ENCODE peak calls at places on chromosomes 7 and 10, in six cellular contexts. One of them, this sample, is unnamed.

GRCh38 chr7:95684037-95684436 is 87.7 kb upstream of the PDK4 start:
- DNase-seq in A673: peak; percentile 51
- DNase-seq in AG09309: no peak
- DNase-seq in BJ: no peak
- DNase-seq in SK-N-MC: no peak
- DNase-seq in HepG2: peak; percentile 21
- DNase-seq in this sample: no peak

GRCh38 chr7:22346383-22347107 is 10.4 kb downstream of the RAPGEF5 start:
- DNase-seq in A673: no peak
- DNase-seq in AG09309: no peak
- DNase-seq in BJ: no peak
- DNase-seq in SK-N-MC: no peak
- DNase-seq in HepG2: peak; percentile 74
- DNase-seq in this sample: no peak

GRCh38 chr10:124763267-124763666 is 19.1 kb upstream of the FAM53B start:
- DNase-seq in A673: no peak
- DNase-seq in AG09309: no peak
- DNase-seq in BJ: no peak
- DNase-seq in SK-N-MC: no peak
- DNase-seq in HepG2: no peak
- DNase-seq in this sample: no peak

GRCh38 chr10:5971886-5972285 is 5.5 kb downstream of the IL15RA start:
- DNase-seq in A673: no peak
- DNase-seq in AG09309: no peak
- DNase-seq in BJ: no peak
- DNase-seq in SK-N-MC: no peak
- DNase-seq in HepG2: no peak
- DNase-seq in this sample: no peak

GRCh38 chr7:11552676-11553075 is 279.3 kb downstream of the THSD7A start:
- DNase-seq in A673: peak; percentile 54
- DNase-seq in AG09309: no peak
- DNase-seq in BJ: no peak
- DNase-seq in SK-N-MC: no peak
- DNase-seq in HepG2: no peak
- DNase-seq in this sample: no peak

GRCh38 chr10:127875916-127876315 is 16.8 kb downstream of the CLRN3 start:
- DNase-seq in A673: no peak
- DNase-seq in AG09309: no peak
- DNase-seq in BJ: no peak
- DNase-seq in SK-N-MC: no peak
- DNase-seq in HepG2: no peak
- DNase-seq in this sample: no peak

GRCh38 chr10:73647211-73647874 is 6.1 kb upstream of the MYOZ1 start:
- DNase-seq in A673: peak; percentile 87
- DNase-seq in AG09309: no peak
- DNase-seq in BJ: no peak
- DNase-seq in SK-N-MC: no peak
- DNase-seq in HepG2: no peak
- DNase-seq in this sample: no peak

GRCh38 chr10:131320860-131321604 is 9.5 kb upstream of the TCERG1L start:
- DNase-seq in A673: no peak
- DNase-seq in AG09309: no peak
- DNase-seq in BJ: no peak
- DNase-seq in SK-N-MC: no peak
- DNase-seq in HepG2: no peak
- DNase-seq in this sample: no peak

GRCh38 chr10:63819753-63820347 is 298.6 kb downstream of the REEP3 start:
- DNase-seq in A673: peak; percentile 82
- DNase-seq in AG09309: peak; percentile 44
- DNase-seq in BJ: peak; percentile 18
- DNase-seq in SK-N-MC: peak; percentile 32
- DNase-seq in HepG2: peak; percentile 33
- DNase-seq in this sample: peak; percentile 32

GRCh38 chr10:120897343-120897742 is 46.2 kb downstream of the WDR11 start:
- DNase-seq in A673: peak; percentile 47
- DNase-seq in AG09309: no peak
- DNase-seq in BJ: no peak
- DNase-seq in SK-N-MC: no peak
- DNase-seq in HepG2: peak; percentile 44
- DNase-seq in this sample: peak; percentile 13

GRCh38 chr10:131824371-131825149 is 76.2 kb upstream of the PPP2R2D start:
- DNase-seq in A673: no peak
- DNase-seq in AG09309: no peak
- DNase-seq in BJ: no peak
- DNase-seq in SK-N-MC: no peak
- DNase-seq in HepG2: no peak
- DNase-seq in this sample: no peak

GRCh38 chr7:128005117-128005516 is 26.1 kb downstream of the LRRC4 start:
- DNase-seq in A673: no peak
- DNase-seq in AG09309: no peak
- DNase-seq in BJ: no peak
- DNase-seq in SK-N-MC: no peak
- DNase-seq in HepG2: no peak
- DNase-seq in this sample: no peak

GRCh38 chr7:77985974-77986339 is 187.4 kb downstream of the PHTF2 start:
- DNase-seq in A673: peak; percentile 93
- DNase-seq in AG09309: no peak
- DNase-seq in BJ: no peak
- DNase-seq in SK-N-MC: peak; percentile 40
- DNase-seq in HepG2: no peak
- DNase-seq in this sample: peak; percentile 32

GRCh38 chr10:132563485-132564248 is 26.1 kb downstream of the INPP5A start:
- DNase-seq in A673: no peak
- DNase-seq in AG09309: peak; percentile 25
- DNase-seq in BJ: no peak
- DNase-seq in SK-N-MC: no peak
- DNase-seq in HepG2: no peak
- DNase-seq in this sample: no peak

GRCh38 chr7:50869108-50869716 is 86.5 kb upstream of the GRB10 start:
- DNase-seq in A673: no peak
- DNase-seq in AG09309: peak; percentile 50
- DNase-seq in BJ: peak; percentile 59
- DNase-seq in SK-N-MC: no peak
- DNase-seq in HepG2: peak; percentile 8
- DNase-seq in this sample: peak; percentile 64

GRCh38 chr10:75540357-75541335 is 109.2 kb downstream of the LRMDA start:
- DNase-seq in A673: no peak
- DNase-seq in AG09309: no peak
- DNase-seq in BJ: no peak
- DNase-seq in SK-N-MC: no peak
- DNase-seq in HepG2: no peak
- DNase-seq in this sample: no peak

GRCh38 chr7:21967500-21968099 is 21.9 kb upstream of the CDCA7L start:
- DNase-seq in A673: peak; percentile 68
- DNase-seq in AG09309: no peak
- DNase-seq in BJ: no peak
- DNase-seq in SK-N-MC: no peak
- DNase-seq in HepG2: no peak
- DNase-seq in this sample: no peak

GRCh38 chr10:71222541-71223364 is 10.4 kb downstream of the UNC5B start:
- DNase-seq in A673: no peak
- DNase-seq in AG09309: no peak
- DNase-seq in BJ: no peak
- DNase-seq in SK-N-MC: no peak
- DNase-seq in HepG2: no peak
- DNase-seq in this sample: no peak

GRCh38 chr10:42969909-42970308 is 107.0 kb upstream of the RET start:
- DNase-seq in A673: no peak
- DNase-seq in AG09309: no peak
- DNase-seq in BJ: no peak
- DNase-seq in SK-N-MC: no peak
- DNase-seq in HepG2: no peak
- DNase-seq in this sample: no peak

GRCh38 chr10:80480852-80481251 is 26.7 kb downstream of the TSPAN14 start:
- DNase-seq in A673: no peak
- DNase-seq in AG09309: no peak
- DNase-seq in BJ: no peak
- DNase-seq in SK-N-MC: no peak
- DNase-seq in HepG2: no peak
- DNase-seq in this sample: no peak

GRCh38 chr10:69179089-69179742 is 818 bp upstream of the SUPV3L1 start:
- DNase-seq in A673: no peak
- DNase-seq in AG09309: peak; percentile 5
- DNase-seq in BJ: no peak
- DNase-seq in SK-N-MC: no peak
- DNase-seq in HepG2: no peak
- DNase-seq in this sample: no peak

GRCh38 chr10:5975641-5976473 is 1.5 kb downstream of the IL15RA start:
- DNase-seq in A673: no peak
- DNase-seq in AG09309: no peak
- DNase-seq in BJ: no peak
- DNase-seq in SK-N-MC: no peak
- DNase-seq in HepG2: no peak
- DNase-seq in this sample: no peak

GRCh38 chr10:103653581-103654020 is 160.1 kb downstream of the NEURL1 start:
- DNase-seq in A673: no peak
- DNase-seq in AG09309: no peak
- DNase-seq in BJ: no peak
- DNase-seq in SK-N-MC: no peak
- DNase-seq in HepG2: no peak
- DNase-seq in this sample: no peak

GRCh38 chr10:129962092-129962494 is 2.0 kb downstream of the EBF3 start:
- DNase-seq in A673: no peak
- DNase-seq in AG09309: no peak
- DNase-seq in BJ: no peak
- DNase-seq in SK-N-MC: no peak
- DNase-seq in HepG2: no peak
- DNase-seq in this sample: no peak

GRCh38 chr10:129958686-129959543 is 5.2 kb downstream of the EBF3 start:
- DNase-seq in A673: no peak
- DNase-seq in AG09309: no peak
- DNase-seq in BJ: no peak
- DNase-seq in SK-N-MC: no peak
- DNase-seq in HepG2: no peak
- DNase-seq in this sample: no peak

GRCh38 chr10:129959544-129960492 is 4.3 kb downstream of the EBF3 start:
- DNase-seq in A673: no peak
- DNase-seq in AG09309: no peak
- DNase-seq in BJ: no peak
- DNase-seq in SK-N-MC: no peak
- DNase-seq in HepG2: no peak
- DNase-seq in this sample: no peak

GRCh38 chr10:129961274-129961839 is 2.7 kb downstream of the EBF3 start:
- DNase-seq in A673: no peak
- DNase-seq in AG09309: no peak
- DNase-seq in BJ: no peak
- DNase-seq in SK-N-MC: no peak
- DNase-seq in HepG2: no peak
- DNase-seq in this sample: no peak

DNA sequence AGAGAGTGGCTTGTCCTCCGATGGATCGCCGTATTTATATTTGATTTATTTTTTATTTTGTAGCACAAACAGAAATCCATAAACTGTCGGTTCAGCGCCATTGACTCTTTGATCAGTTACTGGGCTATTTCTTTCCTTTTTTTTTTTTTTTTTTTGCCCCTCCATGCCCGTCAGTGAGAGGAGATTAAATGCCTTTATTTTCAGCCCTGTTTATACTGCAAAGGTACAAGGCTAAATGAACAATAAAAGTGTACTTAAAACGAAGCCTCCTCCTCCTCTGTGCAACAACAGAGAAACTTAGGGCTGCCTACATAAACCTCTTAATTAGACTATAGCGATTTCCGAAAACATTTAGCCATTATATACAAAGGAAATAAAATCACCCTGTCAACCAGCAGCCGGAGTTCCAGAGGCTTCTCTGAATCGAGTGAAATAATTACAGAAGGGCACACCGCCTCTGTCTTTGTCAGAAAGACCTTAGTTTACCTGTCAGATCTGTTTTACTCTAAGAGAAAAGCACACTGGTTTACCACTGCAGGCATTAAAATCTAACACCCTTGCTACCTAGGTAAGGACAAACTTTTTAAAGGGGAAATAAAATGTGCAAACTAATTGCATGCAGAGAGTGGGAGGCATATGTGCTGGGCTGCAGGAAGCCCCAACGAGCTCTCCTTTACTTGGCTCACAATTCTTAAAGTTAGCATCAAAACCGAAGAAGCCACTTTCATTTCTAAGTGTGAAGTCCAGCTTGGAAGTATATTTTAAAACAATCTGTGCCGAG is 3.4 kb downstream of the EBF3 start:
- DNase-seq in A673: no peak
- DNase-seq in AG09309: no peak
- DNase-seq in BJ: no peak
- DNase-seq in SK-N-MC: no peak
- DNase-seq in HepG2: no peak
- DNase-seq in this sample: no peak
- H3K4me3 ChIP-seq in A673: peak overlapping the region; percentile 79
- H3K4me3 ChIP-seq in AG09309: no peak overlapping the region
- H3K4me3 ChIP-seq in BJ: no peak overlapping the region
- H3K4me3 ChIP-seq in SK-N-MC: peak overlapping the region; percentile 87
- H3K4me3 ChIP-seq in HepG2: no peak overlapping the region
- H3K4me3 ChIP-seq in this sample: peak overlapping the region; percentile 67

DNA sequence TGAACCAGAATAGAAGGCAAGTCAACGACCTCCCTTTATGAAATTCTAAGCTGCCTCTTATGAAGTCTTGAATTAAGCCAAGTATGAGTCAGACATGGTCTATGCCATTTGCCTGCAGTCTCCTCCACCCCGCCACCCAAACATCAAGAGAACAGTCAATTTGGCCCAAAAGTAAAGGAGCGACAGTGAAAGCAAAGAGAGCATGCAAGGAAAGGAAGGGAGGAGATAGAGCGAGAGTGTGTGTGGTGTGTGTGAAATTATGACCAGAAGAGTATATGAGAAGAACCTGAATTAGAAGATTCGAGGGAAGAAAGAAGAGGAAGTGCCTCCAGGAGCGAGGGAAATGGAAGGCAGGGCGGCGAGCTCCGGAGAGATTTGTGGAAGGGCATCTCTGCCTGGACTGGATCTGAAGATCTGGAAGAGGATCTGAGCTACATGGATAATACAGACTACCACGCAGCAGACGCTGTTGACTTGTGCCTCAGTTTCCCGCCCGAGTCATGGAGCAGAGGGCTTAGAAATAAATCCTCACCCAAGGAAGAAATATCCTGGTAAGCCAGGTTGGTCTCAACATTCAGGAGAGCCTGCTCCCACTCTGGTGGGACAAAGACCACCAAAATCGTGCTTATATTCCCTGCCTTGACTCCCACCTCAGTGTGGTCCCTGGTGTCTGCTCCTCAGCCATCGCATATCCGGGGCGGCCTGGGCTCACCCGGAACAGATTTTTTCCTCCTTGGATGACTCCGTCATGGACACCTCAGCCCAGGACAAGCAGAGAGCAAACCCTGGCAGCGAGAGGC is 459 bp downstream of the ZDHHC6 start:
- DNase-seq in A673: peak; percentile 2
- DNase-seq in AG09309: no peak
- DNase-seq in BJ: no peak
- DNase-seq in SK-N-MC: no peak
- DNase-seq in HepG2: no peak
- DNase-seq in this sample: no peak
- H3K4me3 ChIP-seq in A673: peak overlapping the region; percentile 91
- H3K4me3 ChIP-seq in AG09309: peak overlapping the region; percentile 100
- H3K4me3 ChIP-seq in BJ: peak overlapping the region; percentile 75
- H3K4me3 ChIP-seq in SK-N-MC: peak overlapping the region; percentile 91
- H3K4me3 ChIP-seq in HepG2: peak overlapping the region; percentile 96
- H3K4me3 ChIP-seq in this sample: peak overlapping the region; percentile 97

GRCh38 chr10:4217653-4218052 is 432.6 kb upstream of the KLF6 start:
- DNase-seq in A673: no peak
- DNase-seq in AG09309: no peak
- DNase-seq in BJ: no peak
- DNase-seq in SK-N-MC: no peak
- DNase-seq in HepG2: no peak
- DNase-seq in this sample: no peak
- H3K4me3 ChIP-seq in A673: no peak overlapping the region
- H3K4me3 ChIP-seq in AG09309: no peak overlapping the region
- H3K4me3 ChIP-seq in BJ: no peak overlapping the region
- H3K4me3 ChIP-seq in SK-N-MC: no peak overlapping the region
- H3K4me3 ChIP-seq in HepG2: no peak overlapping the region
- H3K4me3 ChIP-seq in this sample: no peak overlapping the region

GRCh38 chr7:157431951-157432540 is 95.2 kb downstream of the DNAJB6 start:
- DNase-seq in A673: no peak
- DNase-seq in AG09309: no peak
- DNase-seq in BJ: no peak
- DNase-seq in SK-N-MC: no peak
- DNase-seq in HepG2: no peak
- DNase-seq in this sample: no peak
- H3K4me3 ChIP-seq in A673: peak overlapping the region; percentile 15
- H3K4me3 ChIP-seq in AG09309: peak overlapping the region; percentile 31
- H3K4me3 ChIP-seq in BJ: no peak overlapping the region
- H3K4me3 ChIP-seq in SK-N-MC: no peak overlapping the region
- H3K4me3 ChIP-seq in HepG2: no peak overlapping the region
- H3K4me3 ChIP-seq in this sample: peak overlapping the region; percentile 40